ENCODE peak calls at places on chromosomes 11 and 22, in nine cellular contexts. One of them, this sample, is unnamed.

GRCh38 chr11:47010192-47010591 is 73.6 kb downstream of the CSTPP1 start:
- DNase-seq in effector CD4-positive, alpha-beta T cell: no peak
- DNase-seq in mesothelial cell of epicardium: no peak
- DNase-seq in prostate gland: no peak
- DNase-seq in HFFc6: no peak
- DNase-seq in AML-193: no peak
- DNase-seq in activated CD4-positive, CD25-positive, alpha-beta regulatory T cell treated with anti-CD3 and anti-CD28 coated beads, Interleukin-2, amount 50 U/mL, for 72 hours: no peak
- DNase-seq in AG20443: no peak
- DNase-seq in GM19239: no peak
- DNase-seq in this sample: no peak

GRCh38 chr11:75639752-75640151 is 29.1 kb downstream of the MAP6 start:
- DNase-seq in effector CD4-positive, alpha-beta T cell: no peak
- DNase-seq in mesothelial cell of epicardium: peak; percentile 32
- DNase-seq in prostate gland: peak; percentile 13
- DNase-seq in HFFc6: peak; percentile 27
- DNase-seq in AML-193: no peak
- DNase-seq in activated CD4-positive, CD25-positive, alpha-beta regulatory T cell treated with anti-CD3 and anti-CD28 coated beads, Interleukin-2, amount 50 U/mL, for 72 hours: no peak
- DNase-seq in AG20443: peak; percentile 58
- DNase-seq in GM19239: no peak
- DNase-seq in this sample: no peak

GRCh38 chr11:100851129-100851528 is 164.0 kb downstream of the ARHGAP42 start:
- DNase-seq in effector CD4-positive, alpha-beta T cell: no peak
- DNase-seq in mesothelial cell of epicardium: no peak
- DNase-seq in prostate gland: no peak
- DNase-seq in HFFc6: peak; percentile 28
- DNase-seq in AML-193: no peak
- DNase-seq in activated CD4-positive, CD25-positive, alpha-beta regulatory T cell treated with anti-CD3 and anti-CD28 coated beads, Interleukin-2, amount 50 U/mL, for 72 hours: no peak
- DNase-seq in AG20443: no peak
- DNase-seq in GM19239: no peak
- DNase-seq in this sample: no peak

GRCh38 chr11:120626791-120627190 is 115.2 kb downstream of the GRIK4 start:
- DNase-seq in effector CD4-positive, alpha-beta T cell: no peak
- DNase-seq in mesothelial cell of epicardium: no peak
- DNase-seq in prostate gland: no peak
- DNase-seq in HFFc6: no peak
- DNase-seq in AML-193: no peak
- DNase-seq in activated CD4-positive, CD25-positive, alpha-beta regulatory T cell treated with anti-CD3 and anti-CD28 coated beads, Interleukin-2, amount 50 U/mL, for 72 hours: no peak
- DNase-seq in AG20443: no peak
- DNase-seq in GM19239: no peak
- DNase-seq in this sample: no peak

GRCh38 chr11:73760066-73760679 is 701 bp downstream of the RAB6A start:
- DNase-seq in effector CD4-positive, alpha-beta T cell: no peak
- DNase-seq in mesothelial cell of epicardium: peak; percentile 27
- DNase-seq in prostate gland: peak; percentile 23
- DNase-seq in HFFc6: peak; percentile 8
- DNase-seq in AML-193: no peak
- DNase-seq in activated CD4-positive, CD25-positive, alpha-beta regulatory T cell treated with anti-CD3 and anti-CD28 coated beads, Interleukin-2, amount 50 U/mL, for 72 hours: no peak
- DNase-seq in AG20443: peak; percentile 67
- DNase-seq in GM19239: no peak
- DNase-seq in this sample: no peak

GRCh38 chr11:126695293-126695692 is 305.3 kb downstream of the KIRREL3 start:
- DNase-seq in effector CD4-positive, alpha-beta T cell: no peak
- DNase-seq in mesothelial cell of epicardium: no peak
- DNase-seq in prostate gland: no peak
- DNase-seq in HFFc6: no peak
- DNase-seq in AML-193: no peak
- DNase-seq in activated CD4-positive, CD25-positive, alpha-beta regulatory T cell treated with anti-CD3 and anti-CD28 coated beads, Interleukin-2, amount 50 U/mL, for 72 hours: no peak
- DNase-seq in AG20443: peak; percentile 62
- DNase-seq in GM19239: no peak
- DNase-seq in this sample: no peak

GRCh38 chr22:38086001-38086845 is 2.2 kb upstream of the SLC16A8 start:
- DNase-seq in effector CD4-positive, alpha-beta T cell: no peak
- DNase-seq in mesothelial cell of epicardium: no peak
- DNase-seq in prostate gland: no peak
- DNase-seq in HFFc6: no peak
- DNase-seq in AML-193: no peak
- DNase-seq in activated CD4-positive, CD25-positive, alpha-beta regulatory T cell treated with anti-CD3 and anti-CD28 coated beads, Interleukin-2, amount 50 U/mL, for 72 hours: no peak
- DNase-seq in AG20443: no peak
- DNase-seq in GM19239: no peak
- DNase-seq in this sample: no peak

GRCh38 chr11:111347723-111348115 is 31.4 kb downstream of the POU2AF1 start:
- DNase-seq in effector CD4-positive, alpha-beta T cell: no peak
- DNase-seq in mesothelial cell of epicardium: no peak
- DNase-seq in prostate gland: no peak
- DNase-seq in HFFc6: peak; percentile 25
- DNase-seq in AML-193: no peak
- DNase-seq in activated CD4-positive, CD25-positive, alpha-beta regulatory T cell treated with anti-CD3 and anti-CD28 coated beads, Interleukin-2, amount 50 U/mL, for 72 hours: no peak
- DNase-seq in AG20443: peak; percentile 54
- DNase-seq in GM19239: no peak
- DNase-seq in this sample: no peak

This sample was measured in iPS DF 6.9.